ENCODE peak calls at places on chromosome 17, in four cellular contexts. N is GM12878, Z is K562, K is HepG2. S is an unnamed sample.

GRCh38 chr17:76527430-76528111 is 9.9 kb downstream of the CYGB start:
- DNase-seq in N (no peak), Z (peak), K (peak), S (no peak)

GRCh38 chr17:44917456-44917855 is 2.2 kb upstream of the GFAP start:
- DNase-seq in N (no peak), Z (no peak), K (no peak), S (no peak)

GRCh38 chr17:60597297-60597696 is 2.7 kb upstream of the PPM1D start:
- DNase-seq in N (no peak), Z (no peak), K (no peak), S (no peak)

GRCh38 chr17:4162366-4162765 is 19.4 kb downstream of the CYB5D2 start:
- DNase-seq in N (no peak), Z (no peak), K (no peak), S (no peak)

GRCh38 chr17:5877948-5878347 is 192.2 kb upstream of the WSCD1 start:
- DNase-seq in N (no peak), Z (no peak), K (no peak), S (no peak)

GRCh38 chr17:40417258-40417608 is 463 bp downstream of the TOP2A start:
- DNase-seq in N (no peak), Z (no peak), K (peak), S (no peak)

GRCh38 chr17:1089915-1090314 is 89.9 kb downstream of the ABR start:
- DNase-seq in N (no peak), Z (no peak), K (no peak), S (no peak)

GRCh38 chr17:1769826-1770477 is 8.1 kb downstream of the SERPINF1 start:
- DNase-seq in N (no peak), Z (no peak), K (peak), S (no peak)

GRCh38 chr17:68539536-68540469 is 27.6 kb downstream of the PRKAR1A start:
- DNase-seq in N (no peak), Z (no peak), K (peak), S (no peak)

GRCh38 chr17:8206536-8206935 is 3.8 kb downstream of the AURKB start:
- DNase-seq in N (no peak), Z (no peak), K (no peak), S (no peak)

GRCh38 chr17:71631483-71631882 is 489.3 kb upstream of the SOX9 start:
- DNase-seq in N (no peak), Z (no peak), K (no peak), S (no peak)

GRCh38 chr17:50550661-50551432 is 3.9 kb downstream of the SPATA20 start:
- DNase-seq in N (no peak), Z (peak), K (peak), S (peak)
- TF ChIP-seq POLR2AphosphoS5 in N (no peak), Z (no peak), K (no peak), S (no peak)

GRCh38 chr17:57925361-57925990 is 29.7 kb downstream of the CUEDC1 start:
- DNase-seq in N (no peak), Z (no peak), K (no peak), S (no peak)

GRCh38 chr17:57926723-57927047 is 28.5 kb downstream of the CUEDC1 start:
- DNase-seq in N (no peak), Z (no peak), K (no peak), S (no peak)

GRCh38 chr17:57928898-57929297 is 26.3 kb downstream of the CUEDC1 start:
- DNase-seq in N (no peak), Z (no peak), K (no peak), S (no peak)

GRCh38 chr17:57929392-57929791 is 25.8 kb downstream of the CUEDC1 start:
- DNase-seq in N (no peak), Z (no peak), K (no peak), S (no peak)

DNA sequence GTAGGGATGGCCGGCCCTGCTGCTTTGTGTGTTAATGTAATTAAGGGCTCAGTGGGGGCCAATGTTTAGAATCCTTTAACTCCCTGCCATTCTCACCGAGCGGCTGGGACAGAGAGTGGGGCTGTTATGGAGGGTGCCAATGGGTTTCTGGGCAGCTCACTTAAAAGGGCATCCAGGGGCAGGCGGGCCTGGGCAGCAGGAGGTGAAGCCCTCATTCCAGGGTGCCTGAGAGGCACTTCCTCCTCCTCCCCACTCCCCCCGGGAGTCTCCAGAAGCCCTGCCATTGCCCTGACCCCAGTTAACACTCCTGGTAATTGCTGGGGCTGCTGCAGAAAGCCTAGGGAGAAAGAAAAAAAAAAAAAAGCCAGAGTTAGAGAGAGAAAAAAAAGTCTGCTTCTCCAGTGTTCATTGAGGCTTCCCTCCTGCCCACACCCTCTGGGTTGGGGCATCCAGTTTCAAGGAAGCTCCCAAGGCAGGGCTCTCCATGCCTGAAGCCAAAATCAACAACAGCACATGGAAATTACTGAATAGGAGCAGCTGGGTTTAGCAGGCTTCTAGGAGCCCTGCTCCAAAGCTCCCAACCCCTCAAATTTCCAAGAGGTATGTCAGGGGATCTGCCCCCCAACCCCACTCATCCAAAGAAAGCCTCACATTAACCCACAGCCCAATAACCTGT is 28.0 kb downstream of the CUEDC1 start:
- DNase-seq in N (no peak), Z (no peak), K (no peak), S (no peak)
- TF ChIP-seq BRCA1 in N (no peak), Z (no peak), K (no peak), S (no peak)

DNA sequence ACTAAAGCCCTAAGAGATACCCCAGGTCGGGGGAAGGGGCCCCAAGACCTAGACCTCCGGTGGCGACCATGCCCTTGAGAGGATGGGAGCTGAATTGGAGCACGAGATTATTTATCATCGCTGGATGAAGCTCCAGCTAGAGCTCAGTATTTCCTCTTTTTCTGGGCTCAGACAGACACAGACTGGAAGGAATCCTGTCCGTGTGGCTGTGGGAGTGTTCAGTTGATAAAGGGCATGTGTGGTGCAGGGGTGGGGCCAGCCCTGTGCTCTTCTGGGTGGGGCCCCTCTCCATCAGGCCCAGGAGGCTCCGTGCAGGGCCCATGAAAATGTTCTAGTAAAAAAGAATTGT is 6.3 kb upstream of the CBX4 start:
- DNase-seq in N (no peak), Z (peak), K (peak), S (no peak)
- H3K4me2 ChIP-seq in N (no peak), Z (peak), K (peak), S (peak)

GRCh38 chr17:81387235-81388060 is 7.8 kb upstream of the BAHCC1 start:
- DNase-seq in N (no peak), Z (no peak), K (no peak), S (no peak)

GRCh38 chr17:81386141-81386645 is 9.1 kb upstream of the BAHCC1 start:
- DNase-seq in N (no peak), Z (no peak), K (no peak), S (no peak)

GRCh38 chr17:81388091-81388611 is 7.1 kb upstream of the BAHCC1 start:
- DNase-seq in N (no peak), Z (no peak), K (no peak), S (no peak)

GRCh38 chr17:81385320-81386111 is 9.7 kb upstream of the BAHCC1 start:
- DNase-seq in N (no peak), Z (no peak), K (peak), S (no peak)

DNA sequence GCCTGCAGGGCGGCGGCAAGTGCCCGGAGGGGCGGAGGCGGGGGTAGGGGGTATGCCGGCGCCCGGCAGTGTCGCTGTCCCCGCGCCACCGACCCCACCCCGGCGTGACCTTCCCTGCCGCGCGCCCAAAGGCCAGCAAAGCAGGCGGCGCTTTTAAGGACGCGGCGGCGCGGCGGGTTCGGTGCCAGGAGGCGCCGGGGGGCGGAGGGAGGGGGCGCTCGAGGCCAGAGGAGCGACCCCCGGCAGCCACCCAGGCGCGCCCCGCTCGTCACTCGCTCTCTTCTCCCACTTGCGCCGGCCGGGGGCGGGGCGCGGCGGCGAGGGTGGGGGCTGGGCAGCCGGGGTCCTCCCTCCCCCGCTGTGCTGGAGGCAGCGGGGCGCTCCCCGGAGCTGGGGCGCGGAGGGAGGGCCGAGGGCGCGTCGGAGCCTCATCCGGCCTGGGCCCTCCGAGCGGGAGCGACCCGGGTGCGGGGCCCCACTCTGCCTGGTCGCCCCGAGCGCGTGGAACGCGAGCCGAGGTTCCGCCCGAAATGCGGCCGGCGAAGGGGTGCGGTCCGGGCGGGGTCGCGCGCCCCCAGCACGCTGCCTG is 8.5 kb upstream of the BAHCC1 start:
- DNase-seq in N (no peak), Z (peak), K (peak), S (no peak)
- TF ChIP-seq POLR2AphosphoS5 in N (no peak), Z (no peak), K (no peak), S (no peak)

S was measured in H1.